ENCODE peak calls at places on chromosomes 6 and 20, in five cellular contexts. One of them, this sample, is unnamed.

GRCh38 chr20:41218466-41218865 is 81.1 kb downstream of the PLCG1 start:
- DNase-seq in ovary: no peak
- DNase-seq in keratinocyte: no peak
- DNase-seq in H1: no peak
- DNase-seq in epithelial cell of esophagus: peak
- DNase-seq in this sample: peak

GRCh38 chr20:44495802-44496481 is 20.3 kb downstream of the TTPAL start:
- DNase-seq in keratinocyte: peak
- DNase-seq in epithelial cell of esophagus: peak
- DNase-seq in ovary: no peak
- DNase-seq in H1: no peak
- DNase-seq in this sample: peak

GRCh38 chr6:73285674-73286283 is 22.8 kb upstream of the KHDC1 start:
- DNase-seq in keratinocyte: no peak
- DNase-seq in H1: no peak
- DNase-seq in ovary: no peak
- DNase-seq in epithelial cell of esophagus: peak
- DNase-seq in this sample: peak

GRCh38 chr6:156780117-156780641 is 3.0 kb downstream of the ARID1B start:
- DNase-seq in keratinocyte: peak
- DNase-seq in H1: no peak
- DNase-seq in epithelial cell of esophagus: peak
- DNase-seq in ovary: no peak
- DNase-seq in this sample: peak

GRCh38 chr6:154432533-154433476 is 76.2 kb upstream of the IPCEF1 start:
- DNase-seq in epithelial cell of esophagus: no peak
- DNase-seq in keratinocyte: no peak
- DNase-seq in ovary: no peak
- DNase-seq in H1: no peak
- DNase-seq in this sample: no peak

GRCh38 chr6:46626228-46626909 is 26.2 kb downstream of the CYP39A1 start:
- DNase-seq in epithelial cell of esophagus: peak
- DNase-seq in keratinocyte: no peak
- DNase-seq in H1: no peak
- DNase-seq in ovary: no peak
- DNase-seq in this sample: peak

GRCh38 chr20:54056762-54057639 is 13.4 kb downstream of the BCAS1 start:
- DNase-seq in keratinocyte: no peak
- DNase-seq in ovary: no peak
- DNase-seq in epithelial cell of esophagus: no peak
- DNase-seq in H1: no peak
- DNase-seq in this sample: no peak

GRCh38 chr6:124799638-124800037 is 162.6 kb upstream of the RNF217 start:
- DNase-seq in epithelial cell of esophagus: no peak
- DNase-seq in H1: no peak
- DNase-seq in keratinocyte: no peak
- DNase-seq in ovary: no peak
- DNase-seq in this sample: no peak

GRCh38 chr20:45154183-45154582 is 20.5 kb upstream of the PI3 start:
- DNase-seq in keratinocyte: no peak
- DNase-seq in H1: no peak
- DNase-seq in epithelial cell of esophagus: no peak
- DNase-seq in ovary: no peak
- DNase-seq in this sample: no peak

GRCh38 chr6:125104425-125104824 is 49.1 kb upstream of the TPD52L1 start:
- DNase-seq in epithelial cell of esophagus: peak
- DNase-seq in keratinocyte: no peak
- DNase-seq in ovary: no peak
- DNase-seq in H1: no peak
- DNase-seq in this sample: peak

GRCh38 chr20:36439040-36439730 is 102.1 kb upstream of the MYL9 start:
- DNase-seq in H1: peak
- DNase-seq in keratinocyte: no peak
- DNase-seq in ovary: peak
- DNase-seq in epithelial cell of esophagus: peak
- DNase-seq in this sample: peak

GRCh38 chr20:50654899-50655298 is 36.4 kb downstream of the RIPOR3 start:
- DNase-seq in H1: no peak
- DNase-seq in keratinocyte: no peak
- DNase-seq in epithelial cell of esophagus: no peak
- DNase-seq in ovary: no peak
- DNase-seq in this sample: peak

GRCh38 chr6:151370509-151371078 is 20.8 kb downstream of the ZBTB2 start:
- DNase-seq in ovary: no peak
- DNase-seq in epithelial cell of esophagus: no peak
- DNase-seq in keratinocyte: no peak
- DNase-seq in H1: no peak
- DNase-seq in this sample: no peak
- TF ChIP-seq CTCF in ovary: no peak
- TF ChIP-seq CTCF in epithelial cell of esophagus: no peak
- TF ChIP-seq CTCF in keratinocyte: no peak
- TF ChIP-seq CTCF in H1: peak
- TF ChIP-seq CTCF in this sample: no peak

GRCh38 chr6:88641178-88641903 is 322.1 kb downstream of the RNGTT start:
- DNase-seq in H1: no peak
- DNase-seq in epithelial cell of esophagus: no peak
- DNase-seq in ovary: no peak
- DNase-seq in keratinocyte: no peak
- DNase-seq in this sample: peak
- H3K4me3 ChIP-seq in H1: no peak
- H3K4me3 ChIP-seq in epithelial cell of esophagus: no peak
- H3K4me3 ChIP-seq in ovary: no peak
- H3K4me3 ChIP-seq in keratinocyte: no peak
- H3K4me3 ChIP-seq in this sample: no peak

GRCh38 chr6:133952815-133953633 is at the start of gene TBPL1:
- DNase-seq in ovary: peak
- DNase-seq in epithelial cell of esophagus: peak
- DNase-seq in keratinocyte: no peak
- DNase-seq in H1: peak
- DNase-seq in this sample: peak
- TF ChIP-seq CTCF in ovary: no peak
- TF ChIP-seq CTCF in epithelial cell of esophagus: no peak
- TF ChIP-seq CTCF in keratinocyte: no peak
- TF ChIP-seq CTCF in H1: no peak
- TF ChIP-seq CTCF in this sample: no peak

DNA sequence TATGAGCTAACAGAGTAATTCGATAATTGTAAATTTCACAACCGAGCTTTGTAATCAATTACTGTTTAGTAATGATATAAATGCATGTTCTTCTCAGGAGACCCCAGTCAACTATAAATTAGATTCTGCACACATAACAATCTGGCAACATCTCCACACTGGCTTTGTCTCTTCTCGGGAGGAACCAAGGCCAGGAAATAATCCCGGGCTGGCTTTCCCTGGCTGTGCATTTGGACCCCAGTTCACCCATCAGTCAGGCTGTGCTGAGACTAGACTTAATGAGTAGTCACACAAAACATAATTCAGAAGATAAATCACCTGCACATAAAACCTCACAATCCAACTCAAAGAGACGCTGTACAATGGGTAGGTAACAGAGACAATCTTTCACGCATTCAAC is 65.4 kb downstream of the PTPRT start:
- DNase-seq in ovary: no peak
- DNase-seq in epithelial cell of esophagus: no peak
- DNase-seq in keratinocyte: no peak
- DNase-seq in H1: no peak
- DNase-seq in this sample: no peak
- H3K4me3 ChIP-seq in ovary: no peak
- H3K4me3 ChIP-seq in epithelial cell of esophagus: no peak
- H3K4me3 ChIP-seq in keratinocyte: no peak
- H3K4me3 ChIP-seq in H1: no peak
- H3K4me3 ChIP-seq in this sample: no peak

DNA sequence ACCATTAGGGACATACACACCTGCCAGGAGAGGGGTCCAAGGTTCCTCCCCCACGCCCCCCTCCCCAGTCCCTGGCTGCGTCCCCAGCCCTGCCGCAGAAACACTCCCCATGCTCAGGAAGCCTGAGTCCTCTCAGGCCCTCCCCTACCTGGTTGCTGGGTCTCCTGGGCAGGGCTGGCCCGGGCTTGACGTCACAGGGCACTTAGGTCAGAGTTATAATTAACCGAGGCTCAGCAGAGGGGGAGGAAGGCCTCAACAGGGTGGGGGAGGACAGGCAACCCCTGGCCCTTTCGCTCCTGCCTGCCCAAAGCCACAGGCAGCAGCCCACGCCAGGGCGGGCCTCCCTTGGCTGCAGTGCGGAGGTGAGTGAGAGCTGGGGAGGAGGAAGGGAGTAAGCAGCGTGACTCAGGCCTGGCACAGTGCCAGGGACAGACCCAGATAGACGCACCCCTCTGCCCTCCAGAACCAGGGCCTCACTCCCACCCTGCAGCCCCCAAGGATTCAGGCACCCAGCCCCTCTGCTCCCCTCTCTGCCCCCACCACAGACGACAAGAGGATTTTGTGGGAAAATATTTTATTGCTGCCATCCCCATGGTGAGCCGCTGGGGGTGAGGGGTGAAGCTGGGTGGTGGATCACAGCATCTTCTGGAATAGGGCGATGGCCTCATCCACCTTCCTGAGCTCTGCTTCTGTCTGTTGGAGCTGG is at the start of gene VWA7:
- DNase-seq in ovary: peak
- DNase-seq in epithelial cell of esophagus: peak
- DNase-seq in H1: no peak
- DNase-seq in keratinocyte: peak
- DNase-seq in this sample: peak
- TF ChIP-seq CTCF in ovary: no peak
- TF ChIP-seq CTCF in epithelial cell of esophagus: no peak
- TF ChIP-seq CTCF in H1: no peak
- TF ChIP-seq CTCF in keratinocyte: no peak
- TF ChIP-seq CTCF in this sample: no peak

GRCh38 chr6:145815351-145815772 is 767 bp upstream of the FBXO30 start:
- DNase-seq in epithelial cell of esophagus: no peak
- DNase-seq in H1: no peak
- DNase-seq in keratinocyte: no peak
- DNase-seq in ovary: no peak
- DNase-seq in this sample: peak
- H3K4me3 ChIP-seq in epithelial cell of esophagus: peak
- H3K4me3 ChIP-seq in H1: peak
- H3K4me3 ChIP-seq in keratinocyte: peak
- H3K4me3 ChIP-seq in ovary: peak
- H3K4me3 ChIP-seq in this sample: peak

GRCh38 chr6:54103485-54103884 is 7.8 kb upstream of the MLIP start:
- DNase-seq in keratinocyte: no peak
- DNase-seq in ovary: no peak
- DNase-seq in epithelial cell of esophagus: no peak
- DNase-seq in H1: no peak
- DNase-seq in this sample: no peak
- TF ChIP-seq CTCF in keratinocyte: no peak
- TF ChIP-seq CTCF in ovary: no peak
- TF ChIP-seq CTCF in epithelial cell of esophagus: no peak
- TF ChIP-seq CTCF in H1: no peak
- TF ChIP-seq CTCF in this sample: no peak

DNA sequence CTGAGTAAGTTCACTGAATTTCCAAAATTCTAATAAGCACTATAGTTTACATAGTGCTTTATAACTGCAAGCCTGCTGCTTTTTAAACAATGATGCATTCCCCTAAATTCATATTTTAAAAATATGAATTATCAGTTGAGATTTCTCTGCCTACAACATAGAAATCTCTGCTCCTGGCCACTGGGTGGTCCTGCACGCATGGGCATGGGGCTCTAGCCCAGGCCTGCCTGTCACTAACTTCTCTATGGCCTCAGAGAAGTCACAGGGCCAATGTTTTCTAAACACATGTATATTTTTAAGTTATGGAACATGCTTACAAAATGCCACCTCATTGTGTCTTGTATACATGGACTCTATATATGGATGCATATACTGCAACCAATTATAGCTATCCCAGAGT is 211.0 kb downstream of the FOXC1 start:
- DNase-seq in epithelial cell of esophagus: no peak
- DNase-seq in H1: no peak
- DNase-seq in keratinocyte: no peak
- DNase-seq in ovary: no peak
- DNase-seq in this sample: no peak
- H3K4me3 ChIP-seq in epithelial cell of esophagus: no peak
- H3K4me3 ChIP-seq in H1: no peak
- H3K4me3 ChIP-seq in keratinocyte: no peak
- H3K4me3 ChIP-seq in ovary: no peak
- H3K4me3 ChIP-seq in this sample: no peak

GRCh38 chr20:20371133-20371532 is 3.2 kb downstream of the INSM1 start:
- DNase-seq in keratinocyte: no peak
- DNase-seq in H1: no peak
- DNase-seq in ovary: no peak
- DNase-seq in epithelial cell of esophagus: no peak
- DNase-seq in this sample: no peak
- TF ChIP-seq CTCF in keratinocyte: no peak
- TF ChIP-seq CTCF in H1: no peak
- TF ChIP-seq CTCF in ovary: no peak
- TF ChIP-seq CTCF in epithelial cell of esophagus: no peak
- TF ChIP-seq CTCF in this sample: no peak

This sample was measured in AG10803.